ENCODE peak calls at places on chromosome 16, in eight cellular contexts. One of them, this sample, is unnamed.

GRCh38 chr16:3861808-3862451 is 18.6 kb downstream of the CREBBP start:
- DNase-seq in mucosa of descending colon: no peak
- DNase-seq in mammary epithelial cell: no peak
- DNase-seq in transverse colon: no peak
- DNase-seq in Caco-2: no peak
- DNase-seq in upper lobe of right lung: no peak
- DNase-seq in A549: no peak
- DNase-seq in fibroblast of lung: peak
- DNase-seq in this sample: no peak

GRCh38 chr16:11914210-11914758 is 1.5 kb downstream of the GSPT1 start:
- DNase-seq in mucosa of descending colon: no peak
- DNase-seq in mammary epithelial cell: peak
- DNase-seq in transverse colon: no peak
- DNase-seq in Caco-2: no peak
- DNase-seq in upper lobe of right lung: no peak
- DNase-seq in A549: no peak
- DNase-seq in fibroblast of lung: peak
- DNase-seq in this sample: no peak

GRCh38 chr16:23506606-23506994 is 3.7 kb downstream of the GGA2 start:
- DNase-seq in mucosa of descending colon: no peak
- DNase-seq in mammary epithelial cell: no peak
- DNase-seq in transverse colon: no peak
- DNase-seq in Caco-2: no peak
- DNase-seq in upper lobe of right lung: no peak
- DNase-seq in A549: no peak
- DNase-seq in fibroblast of lung: no peak
- DNase-seq in this sample: no peak

GRCh38 chr16:88264641-88265285 is 118.0 kb upstream of the ZNF469 start:
- DNase-seq in mucosa of descending colon: peak
- DNase-seq in mammary epithelial cell: peak
- DNase-seq in transverse colon: peak
- DNase-seq in Caco-2: peak
- DNase-seq in upper lobe of right lung: peak
- DNase-seq in A549: peak
- DNase-seq in fibroblast of lung: peak
- DNase-seq in this sample: peak

GRCh38 chr16:68088130-68088972 is 3.2 kb downstream of the NFATC3 start:
- DNase-seq in mucosa of descending colon: no peak
- DNase-seq in mammary epithelial cell: no peak
- DNase-seq in transverse colon: no peak
- DNase-seq in Caco-2: no peak
- DNase-seq in upper lobe of right lung: no peak
- DNase-seq in A549: no peak
- DNase-seq in fibroblast of lung: no peak
- DNase-seq in this sample: no peak

GRCh38 chr16:4660454-4661007 is 32.8 kb upstream of the NUDT16L1 start:
- DNase-seq in mucosa of descending colon: peak
- DNase-seq in mammary epithelial cell: peak
- DNase-seq in transverse colon: peak
- DNase-seq in Caco-2: no peak
- DNase-seq in upper lobe of right lung: peak
- DNase-seq in A549: no peak
- DNase-seq in fibroblast of lung: peak
- DNase-seq in this sample: peak

GRCh38 chr16:86576591-86577313 is 1.6 kb upstream of the FOXL1 start:
- DNase-seq in mucosa of descending colon: no peak
- DNase-seq in mammary epithelial cell: peak
- DNase-seq in transverse colon: no peak
- DNase-seq in Caco-2: no peak
- DNase-seq in upper lobe of right lung: no peak
- DNase-seq in A549: no peak
- DNase-seq in fibroblast of lung: peak
- DNase-seq in this sample: peak

GRCh38 chr16:52318259-52319008 is 228.5 kb downstream of the TOX3 start:
- DNase-seq in mucosa of descending colon: no peak
- DNase-seq in mammary epithelial cell: no peak
- DNase-seq in transverse colon: no peak
- DNase-seq in Caco-2: no peak
- DNase-seq in upper lobe of right lung: no peak
- DNase-seq in A549: no peak
- DNase-seq in fibroblast of lung: no peak
- DNase-seq in this sample: no peak

GRCh38 chr16:30956601-30957455 is 726 bp upstream of the SETD1A start:
- DNase-seq in mucosa of descending colon: peak
- DNase-seq in mammary epithelial cell: peak
- DNase-seq in transverse colon: peak
- DNase-seq in Caco-2: peak
- DNase-seq in upper lobe of right lung: peak
- DNase-seq in A549: peak
- DNase-seq in fibroblast of lung: peak
- DNase-seq in this sample: peak

GRCh38 chr16:23145186-23145585 is 4.1 kb downstream of the USP31 start:
- DNase-seq in mucosa of descending colon: no peak
- DNase-seq in mammary epithelial cell: peak
- DNase-seq in transverse colon: no peak
- DNase-seq in Caco-2: no peak
- DNase-seq in upper lobe of right lung: no peak
- DNase-seq in A549: no peak
- DNase-seq in fibroblast of lung: peak
- DNase-seq in this sample: no peak

GRCh38 chr16:23469814-23470213 is 16.8 kb upstream of the COG7 start:
- DNase-seq in mucosa of descending colon: no peak
- DNase-seq in mammary epithelial cell: peak
- DNase-seq in transverse colon: no peak
- DNase-seq in Caco-2: no peak
- DNase-seq in upper lobe of right lung: no peak
- DNase-seq in A549: peak
- DNase-seq in fibroblast of lung: peak
- DNase-seq in this sample: peak

GRCh38 chr16:9645911-9646310 is 536.3 kb downstream of the GRIN2A start:
- DNase-seq in mucosa of descending colon: no peak
- DNase-seq in mammary epithelial cell: no peak
- DNase-seq in transverse colon: no peak
- DNase-seq in Caco-2: no peak
- DNase-seq in upper lobe of right lung: no peak
- DNase-seq in A549: no peak
- DNase-seq in fibroblast of lung: no peak
- DNase-seq in this sample: no peak

GRCh38 chr16:89187337-89188063 is 12.8 kb downstream of the SLC22A31 start:
- DNase-seq in mucosa of descending colon: peak
- DNase-seq in mammary epithelial cell: no peak
- DNase-seq in transverse colon: no peak
- DNase-seq in Caco-2: no peak
- DNase-seq in upper lobe of right lung: no peak
- DNase-seq in A549: no peak
- DNase-seq in fibroblast of lung: peak
- DNase-seq in this sample: peak

GRCh38 chr16:7437843-7438242 is 105.2 kb downstream of the RBFOX1 start:
- DNase-seq in mucosa of descending colon: no peak
- DNase-seq in mammary epithelial cell: no peak
- DNase-seq in transverse colon: no peak
- DNase-seq in Caco-2: no peak
- DNase-seq in upper lobe of right lung: no peak
- DNase-seq in A549: no peak
- DNase-seq in fibroblast of lung: no peak
- DNase-seq in this sample: no peak

GRCh38 chr16:17552351-17552750 is 81.6 kb upstream of the XYLT1 start:
- DNase-seq in mucosa of descending colon: no peak
- DNase-seq in mammary epithelial cell: peak
- DNase-seq in transverse colon: no peak
- DNase-seq in Caco-2: no peak
- DNase-seq in upper lobe of right lung: no peak
- DNase-seq in A549: no peak
- DNase-seq in fibroblast of lung: peak
- DNase-seq in this sample: no peak

GRCh38 chr16:27304881-27305280 is 8.9 kb upstream of the IL4R start:
- DNase-seq in mucosa of descending colon: no peak
- DNase-seq in mammary epithelial cell: no peak
- DNase-seq in transverse colon: no peak
- DNase-seq in Caco-2: no peak
- DNase-seq in upper lobe of right lung: no peak
- DNase-seq in A549: no peak
- DNase-seq in fibroblast of lung: no peak
- DNase-seq in this sample: no peak

GRCh38 chr16:27305342-27305741 is 8.4 kb upstream of the IL4R start:
- DNase-seq in mucosa of descending colon: no peak
- DNase-seq in mammary epithelial cell: no peak
- DNase-seq in transverse colon: no peak
- DNase-seq in Caco-2: no peak
- DNase-seq in upper lobe of right lung: no peak
- DNase-seq in A549: no peak
- DNase-seq in fibroblast of lung: no peak
- DNase-seq in this sample: no peak

GRCh38 chr16:27302126-27302525 is 11.6 kb upstream of the IL4R start:
- DNase-seq in mucosa of descending colon: no peak
- DNase-seq in mammary epithelial cell: no peak
- DNase-seq in transverse colon: no peak
- DNase-seq in Caco-2: no peak
- DNase-seq in upper lobe of right lung: no peak
- DNase-seq in A549: no peak
- DNase-seq in fibroblast of lung: no peak
- DNase-seq in this sample: no peak

GRCh38 chr16:27304102-27304501 is 9.7 kb upstream of the IL4R start:
- DNase-seq in mucosa of descending colon: no peak
- DNase-seq in mammary epithelial cell: no peak
- DNase-seq in transverse colon: no peak
- DNase-seq in Caco-2: no peak
- DNase-seq in upper lobe of right lung: no peak
- DNase-seq in A549: no peak
- DNase-seq in fibroblast of lung: no peak
- DNase-seq in this sample: no peak

GRCh38 chr16:27303256-27304100 is 10.3 kb upstream of the IL4R start:
- DNase-seq in mucosa of descending colon: no peak
- DNase-seq in mammary epithelial cell: no peak
- DNase-seq in transverse colon: no peak
- DNase-seq in Caco-2: no peak
- DNase-seq in upper lobe of right lung: no peak
- DNase-seq in A549: no peak
- DNase-seq in fibroblast of lung: no peak
- DNase-seq in this sample: no peak
- TF ChIP-seq CTCF in mucosa of descending colon: no peak
- TF ChIP-seq CTCF in mammary epithelial cell: no peak
- TF ChIP-seq CTCF in transverse colon: no peak
- TF ChIP-seq CTCF in Caco-2: no peak
- TF ChIP-seq CTCF in upper lobe of right lung: no peak
- TF ChIP-seq CTCF in A549: no peak
- TF ChIP-seq CTCF in fibroblast of lung: no peak
- TF ChIP-seq CTCF in this sample: no peak

DNA sequence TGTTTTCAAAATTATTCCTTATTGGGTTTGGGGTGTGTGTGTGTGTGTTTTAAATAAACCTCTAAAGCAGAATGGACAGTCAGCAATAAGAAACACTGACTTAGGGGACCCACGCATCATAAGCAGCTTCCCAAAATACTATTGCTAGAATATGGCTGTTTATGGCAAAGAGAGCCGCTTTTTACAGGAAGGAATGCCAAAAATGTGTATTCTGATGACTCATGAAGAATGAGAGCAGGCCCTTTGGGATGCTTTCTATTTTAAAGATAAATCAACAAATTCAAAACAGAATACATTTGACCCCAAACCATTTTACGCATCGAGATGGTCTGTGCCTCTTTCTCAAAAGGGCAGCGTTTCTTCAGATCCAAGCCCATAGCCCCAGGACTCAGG is 37.5 kb downstream of the ARHGAP17 start:
- DNase-seq in mucosa of descending colon: no peak
- DNase-seq in mammary epithelial cell: no peak
- DNase-seq in transverse colon: no peak
- DNase-seq in Caco-2: no peak
- DNase-seq in upper lobe of right lung: no peak
- DNase-seq in A549: no peak
- DNase-seq in fibroblast of lung: peak
- DNase-seq in this sample: peak
- H3K4me3 ChIP-seq in mucosa of descending colon: no peak
- H3K4me3 ChIP-seq in mammary epithelial cell: no peak
- H3K4me3 ChIP-seq in transverse colon: no peak
- H3K4me3 ChIP-seq in Caco-2: no peak
- H3K4me3 ChIP-seq in upper lobe of right lung: no peak
- H3K4me3 ChIP-seq in A549: no peak
- H3K4me3 ChIP-seq in fibroblast of lung: no peak
- H3K4me3 ChIP-seq in this sample: no peak

GRCh38 chr16:14483819-14484385 is 146.2 kb downstream of the PARN start:
- DNase-seq in mucosa of descending colon: no peak
- DNase-seq in mammary epithelial cell: no peak
- DNase-seq in transverse colon: no peak
- DNase-seq in Caco-2: no peak
- DNase-seq in upper lobe of right lung: no peak
- DNase-seq in A549: no peak
- DNase-seq in fibroblast of lung: no peak
- DNase-seq in this sample: no peak

GRCh38 chr16:14487579-14487978 is 142.5 kb downstream of the PARN start:
- DNase-seq in mucosa of descending colon: no peak
- DNase-seq in mammary epithelial cell: no peak
- DNase-seq in transverse colon: peak
- DNase-seq in Caco-2: no peak
- DNase-seq in upper lobe of right lung: no peak
- DNase-seq in A549: no peak
- DNase-seq in fibroblast of lung: no peak
- DNase-seq in this sample: no peak

GRCh38 chr16:14486520-14487303 is 143.3 kb downstream of the PARN start:
- DNase-seq in mucosa of descending colon: no peak
- DNase-seq in mammary epithelial cell: peak
- DNase-seq in transverse colon: peak
- DNase-seq in Caco-2: peak
- DNase-seq in upper lobe of right lung: no peak
- DNase-seq in A549: peak
- DNase-seq in fibroblast of lung: peak
- DNase-seq in this sample: peak

GRCh38 chr16:14485811-14486519 is 144.1 kb downstream of the PARN start:
- DNase-seq in mucosa of descending colon: no peak
- DNase-seq in mammary epithelial cell: no peak
- DNase-seq in transverse colon: no peak
- DNase-seq in Caco-2: no peak
- DNase-seq in upper lobe of right lung: no peak
- DNase-seq in A549: no peak
- DNase-seq in fibroblast of lung: no peak
- DNase-seq in this sample: no peak

GRCh38 chr16:14485131-14485551 is 144.9 kb downstream of the PARN start:
- DNase-seq in mucosa of descending colon: no peak
- DNase-seq in mammary epithelial cell: no peak
- DNase-seq in transverse colon: no peak
- DNase-seq in Caco-2: no peak
- DNase-seq in upper lobe of right lung: no peak
- DNase-seq in A549: no peak
- DNase-seq in fibroblast of lung: peak
- DNase-seq in this sample: peak
- TF ChIP-seq CTCF in mucosa of descending colon: no peak
- TF ChIP-seq CTCF in mammary epithelial cell: no peak
- TF ChIP-seq CTCF in transverse colon: no peak
- TF ChIP-seq CTCF in Caco-2: no peak
- TF ChIP-seq CTCF in upper lobe of right lung: no peak
- TF ChIP-seq CTCF in A549: no peak
- TF ChIP-seq CTCF in fibroblast of lung: no peak
- TF ChIP-seq CTCF in this sample: no peak

DNA sequence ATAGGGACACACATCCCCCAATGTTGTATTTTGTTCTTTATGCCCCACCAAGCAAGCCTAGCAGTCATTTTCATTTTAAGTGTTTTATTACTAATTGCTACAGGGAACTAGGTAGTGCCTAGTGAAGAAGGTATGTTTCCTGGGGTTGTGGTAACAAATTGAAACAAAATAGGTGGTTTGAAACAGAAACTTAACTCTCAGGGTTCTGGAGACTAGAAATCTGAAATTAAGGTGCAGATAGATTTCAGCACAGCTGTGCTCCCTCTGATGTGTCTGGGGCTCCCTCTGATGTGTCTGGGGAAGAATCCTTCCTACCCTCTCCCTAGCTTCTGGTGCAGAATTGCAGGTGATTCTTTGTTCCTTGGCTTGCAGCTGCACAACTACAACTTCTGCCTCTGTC is 390.1 kb downstream of the ZFHX3 start:
- DNase-seq in mucosa of descending colon: no peak
- DNase-seq in mammary epithelial cell: no peak
- DNase-seq in transverse colon: no peak
- DNase-seq in Caco-2: no peak
- DNase-seq in upper lobe of right lung: no peak
- DNase-seq in A549: no peak
- DNase-seq in fibroblast of lung: no peak
- DNase-seq in this sample: no peak
- H3K4me3 ChIP-seq in mucosa of descending colon: no peak
- H3K4me3 ChIP-seq in mammary epithelial cell: no peak
- H3K4me3 ChIP-seq in transverse colon: no peak
- H3K4me3 ChIP-seq in Caco-2: no peak
- H3K4me3 ChIP-seq in upper lobe of right lung: no peak
- H3K4me3 ChIP-seq in A549: no peak
- H3K4me3 ChIP-seq in fibroblast of lung: no peak
- H3K4me3 ChIP-seq in this sample: no peak

This sample was measured in choroid plexus epithelial cell.